ENCODE peak calls at places on chromosomes 16 and 17, in eight cellular contexts. Q, L, V, J, G, D, U and E are unnamed samples. For H3K4me1, the result is how much of the 10 kb centered on the place peaks cover.

GRCh38 chr16:1884155-1884760 is 12.3 kb upstream of the MEIOB start:
- DNase-seq in Q (no peak), L (no peak), V (peak), J (peak), G (no peak), D (no peak), U (no peak), E (no peak)

GRCh38 chr17:81690549-81690948 is 6.7 kb downstream of the HGS start:
- DNase-seq in Q (no peak), L (no peak), V (no peak), J (no peak), G (no peak), D (no peak), U (no peak), E (no peak)

GRCh38 chr17:19268611-19269010 is 31.4 kb downstream of the EPN2 start:
- DNase-seq in Q (no peak), L (no peak), V (no peak), J (no peak), G (no peak), D (no peak), U (no peak), E (no peak)

GRCh38 chr17:57887161-57887560 is 37.3 kb upstream of the MRPS23 start:
- DNase-seq in Q (no peak), L (no peak), V (no peak), J (no peak), G (no peak), D (no peak), U (no peak), E (no peak)

GRCh38 chr17:6161456-6161855 is 91.3 kb downstream of the WSCD1 start:
- DNase-seq in Q (no peak), L (no peak), V (no peak), J (no peak), G (no peak), D (no peak), U (no peak), E (no peak)

GRCh38 chr17:67260051-67260987 is 15.3 kb upstream of the HELZ start:
- DNase-seq in Q (peak), L (peak), V (peak), J (peak), G (peak), D (no peak), U (no peak), E (peak)

GRCh38 chr17:65301184-65301583 is 164.0 kb downstream of the RGS9 start:
- DNase-seq in Q (no peak), L (no peak), V (no peak), J (no peak), G (no peak), D (no peak), U (no peak), E (no peak)

GRCh38 chr16:89363621-89364393 is 126.6 kb downstream of the ANKRD11 start:
- DNase-seq in Q (no peak), L (no peak), V (peak), J (peak), G (no peak), D (peak), U (no peak), E (peak)

GRCh38 chr17:29376667-29377268 is 13.4 kb upstream of the TAOK1 start:
- DNase-seq in Q (no peak), L (peak), V (peak), J (no peak), G (no peak), D (no peak), U (no peak), E (no peak)

GRCh38 chr16:53052519-53053501 is at the start of gene CHD9NB:
- DNase-seq in Q (no peak), L (peak), V (peak), J (peak), G (no peak), D (no peak), U (no peak), E (peak)

GRCh38 chr17:8680850-8681174 is 50.3 kb upstream of the MYH10 start:
- DNase-seq in Q (peak), L (no peak), V (no peak), J (no peak), G (no peak), D (no peak), U (no peak), E (no peak)

DNA sequence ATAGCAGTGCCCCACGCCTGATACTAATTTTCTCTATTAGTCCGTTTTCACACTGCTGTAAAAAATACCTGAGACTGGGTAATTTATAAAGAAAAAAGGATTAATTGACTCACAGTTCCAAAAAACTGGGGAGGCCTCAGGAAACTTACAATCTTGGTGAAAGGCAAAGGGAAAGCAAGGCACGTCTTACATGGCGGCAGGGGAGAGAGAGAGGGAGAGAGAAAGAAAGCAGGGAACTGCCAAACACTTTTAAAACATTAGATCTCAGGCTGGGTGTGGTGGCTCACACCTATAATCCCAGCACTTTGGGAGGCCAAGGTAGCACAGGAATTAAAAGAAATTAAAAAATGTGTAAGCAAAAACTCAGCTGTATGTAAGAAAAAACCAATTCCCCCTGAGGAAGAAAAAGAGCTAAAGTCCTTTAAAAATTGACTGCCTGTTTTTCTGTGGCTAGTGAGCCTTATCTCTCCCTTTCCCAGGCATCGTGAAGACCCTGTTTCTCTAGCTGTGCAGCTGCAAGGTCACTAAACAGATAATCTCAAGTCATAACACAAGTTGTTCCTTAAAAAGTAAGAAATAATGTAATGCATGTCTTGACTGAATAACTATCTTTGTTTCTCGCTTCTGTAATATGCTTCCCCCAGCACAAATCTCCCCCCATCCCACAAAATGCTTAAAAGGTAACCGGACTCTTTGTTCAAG is 14.0 kb downstream of the ZSCAN10 start:
- DNase-seq in Q (no peak), L (no peak), V (no peak), J (no peak), G (no peak), D (no peak), U (no peak), E (no peak)
- H3K4me1 ChIP-seq in Q (under half), L (under half), V (under half), J (under half), G (under half), D (under half), U (under half), E (under half)

GRCh38 chr17:53806473-53806872 is 16.3 kb upstream of the KIF2B start:
- DNase-seq in Q (no peak), L (no peak), V (no peak), J (no peak), G (no peak), D (no peak), U (no peak), E (no peak)
- TF ChIP-seq POLR2A in Q (no peak), L (no peak), V (no peak), J (no peak), G (no peak), D (no peak), U (no peak), E (no peak)

GRCh38 chr16:85333337-85333736 is 221.1 kb upstream of the CIBAR2 start:
- DNase-seq in Q (no peak), L (no peak), V (no peak), J (no peak), G (no peak), D (no peak), U (no peak), E (no peak)

GRCh38 chr16:85335584-85336492 is 223.6 kb upstream of the CIBAR2 start:
- DNase-seq in Q (no peak), L (no peak), V (peak), J (peak), G (no peak), D (peak), U (no peak), E (no peak)

GRCh38 chr16:85333744-85334640 is 221.7 kb upstream of the CIBAR2 start:
- DNase-seq in Q (no peak), L (no peak), V (no peak), J (no peak), G (no peak), D (no peak), U (no peak), E (peak)

GRCh38 chr16:85332175-85332574 is 219.9 kb upstream of the CIBAR2 start:
- DNase-seq in Q (no peak), L (no peak), V (no peak), J (no peak), G (no peak), D (no peak), U (no peak), E (no peak)

GRCh38 chr16:85334718-85335583 is 222.7 kb upstream of the CIBAR2 start:
- DNase-seq in Q (no peak), L (no peak), V (no peak), J (peak), G (no peak), D (no peak), U (no peak), E (peak)
- TF ChIP-seq CTCF in Q (no peak), L (no peak), V (no peak), J (no peak), G (no peak), D (no peak), U (no peak), E (peak)

GRCh38 chr17:40313660-40314556 is 4.9 kb downstream of the RARA start:
- DNase-seq in Q (no peak), L (no peak), V (peak), J (no peak), G (peak), D (no peak), U (no peak), E (peak)

GRCh38 chr17:40315206-40315605 is 6.2 kb downstream of the RARA start:
- DNase-seq in Q (no peak), L (no peak), V (no peak), J (no peak), G (peak), D (no peak), U (no peak), E (peak)

GRCh38 chr17:40312893-40313659 is 4.1 kb downstream of the RARA start:
- DNase-seq in Q (no peak), L (peak), V (no peak), J (no peak), G (no peak), D (no peak), U (no peak), E (peak)

GRCh38 chr17:40315678-40316570 is 6.9 kb downstream of the RARA start:
- DNase-seq in Q (no peak), L (peak), V (no peak), J (no peak), G (peak), D (no peak), U (no peak), E (peak)

DNA sequence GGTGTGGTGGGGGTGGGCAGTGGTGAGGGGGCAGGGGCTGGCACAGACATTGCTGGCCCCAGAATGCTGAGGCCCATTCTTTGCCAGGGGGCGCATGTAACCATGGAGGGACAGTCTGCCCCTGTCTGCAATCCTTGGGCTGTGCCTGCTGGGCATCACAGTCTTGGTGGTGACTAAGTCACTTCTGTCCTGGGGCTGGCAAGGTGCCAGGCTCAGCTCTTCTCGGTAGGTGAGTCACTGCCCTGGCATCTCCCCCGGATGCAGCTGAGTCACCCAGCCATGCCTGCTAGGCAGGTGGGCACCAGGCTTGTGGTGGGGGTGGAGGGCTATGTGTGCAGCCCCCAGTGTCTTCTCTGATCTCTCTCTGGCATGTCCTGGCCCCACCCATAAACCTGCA is 5.6 kb downstream of the RARA start:
- DNase-seq in Q (no peak), L (peak), V (peak), J (peak), G (peak), D (peak), U (no peak), E (peak)
- H3K4me1 ChIP-seq in Q (half or more), L (half or more), V (half or more), J (half or more), G (under half), D (under half), U (under half), E (half or more)

GRCh38 chr16:75230471-75231110 is 11.8 kb downstream of the CTRB1 start:
- DNase-seq in Q (no peak), L (no peak), V (no peak), J (no peak), G (no peak), D (no peak), U (no peak), E (no peak)
- TF ChIP-seq POLR2A in Q (no peak), L (no peak), V (no peak), J (no peak), G (no peak), D (no peak), U (no peak), E (no peak)

GRCh38 chr16:51140112-51140511 is 11.0 kb downstream of the SALL1 start:
- DNase-seq in Q (no peak), L (no peak), V (no peak), J (no peak), G (no peak), D (no peak), U (peak), E (no peak)
- TF ChIP-seq CTCF in Q (no peak), L (no peak), V (no peak), J (no peak), G (no peak), D (no peak), U (peak), E (no peak)